ENCODE peak calls at places on chromosomes 7 and 10, in seven cellular contexts. I is cardiac muscle cell; N is sigmoid colon; A is thoracic aorta; T is left ventricle myocardium inferior; S is CD8-positive, alpha-beta T cell; K is prostate gland. D is an unnamed sample.
A peak's percentile ranks its signal among the peaks of the same experiment; 100 is the strongest.

GRCh38 chr10:80537705-80538480 is at the start of gene SH2D4B:
- DNase-seq in I (no peak), N (peak; percentile 55), A (no peak), T (no peak), S (no peak), K (no peak), D (no peak)

GRCh38 chr10:88028072-88028471 is 164.6 kb downstream of the PTEN start:
- DNase-seq in I (no peak), N (no peak), A (no peak), T (no peak), S (no peak), K (no peak), D (no peak)

GRCh38 chr7:149005427-149006344 is 22.6 kb downstream of the PDIA4 start:
- DNase-seq in I (peak; percentile 76), N (peak; percentile 92), A (no peak), T (peak; percentile 86), S (peak; percentile 91), K (peak; percentile 75), D (peak; percentile 80)

GRCh38 chr7:114087674-114088539 is 169.1 kb upstream of the PPP1R3A start:
- DNase-seq in I (no peak), N (peak; percentile 64), A (no peak), T (no peak), S (no peak), K (peak; percentile 16), D (no peak)

GRCh38 chr7:20816389-20816959 is 29.8 kb upstream of the SP8 start:
- DNase-seq in I (no peak), N (no peak), A (no peak), T (no peak), S (no peak), K (no peak), D (no peak)

GRCh38 chr7:32142649-32143048 is 72.4 kb upstream of the PDE1C start:
- DNase-seq in I (peak; percentile 34), N (no peak), A (no peak), T (no peak), S (no peak), K (no peak), D (no peak)

GRCh38 chr10:6504296-6504695 is 75.8 kb downstream of the PRKCQ start:
- DNase-seq in I (no peak), N (no peak), A (no peak), T (no peak), S (no peak), K (no peak), D (no peak)

GRCh38 chr7:7808626-7809025 is 90.2 kb upstream of the RPA3 start:
- DNase-seq in I (no peak), N (no peak), A (no peak), T (no peak), S (no peak), K (no peak), D (no peak)

GRCh38 chr7:129258649-129259389 is 34.0 kb downstream of the AHCYL2 start:
- DNase-seq in I (no peak), N (no peak), A (no peak), T (no peak), S (no peak), K (no peak), D (no peak)

GRCh38 chr10:110003524-110003885 is 4.3 kb upstream of the ADD3 start:
- DNase-seq in I (no peak), N (no peak), A (no peak), T (no peak), S (no peak), K (peak; percentile 16), D (no peak)

GRCh38 chr10:70498970-70499828 is 20.6 kb downstream of the PALD1 start:
- DNase-seq in I (no peak), N (no peak), A (no peak), T (no peak), S (no peak), K (no peak), D (no peak)

GRCh38 chr7:30476401-30477145 is 2.0 kb downstream of the NOD1 start:
- DNase-seq in I (peak; percentile 58), N (peak; percentile 54), A (no peak), T (no peak), S (no peak), K (peak; percentile 59), D (no peak)

GRCh38 chr7:151088856-151089699 is 2.8 kb downstream of the AGAP3 start:
- DNase-seq in I (peak; percentile 57), N (peak; percentile 93), A (no peak), T (peak; percentile 69), S (no peak), K (peak; percentile 74), D (no peak)

GRCh38 chr7:36066021-36066664 is 86.9 kb upstream of the EEPD1 start:
- DNase-seq in I (no peak), N (peak; percentile 13), A (no peak), T (no peak), S (no peak), K (no peak), D (no peak)

GRCh38 chr7:140036224-140036651 is 26.5 kb downstream of the PARP12 start:
- DNase-seq in I (no peak), N (no peak), A (no peak), T (no peak), S (no peak), K (no peak), D (no peak)

GRCh38 chr7:4174451-4174850 is 507.6 kb upstream of the FOXK1 start:
- DNase-seq in I (no peak), N (no peak), A (no peak), T (no peak), S (no peak), K (no peak), D (no peak)

GRCh38 chr10:101995451-101996063 is 60.4 kb downstream of the ARMH3 start:
- DNase-seq in I (peak; percentile 68), N (no peak), A (no peak), T (no peak), S (no peak), K (no peak), D (no peak)

GRCh38 chr7:103632005-103632639 is 186.1 kb upstream of the SLC26A5 start:
- DNase-seq in I (peak; percentile 37), N (no peak), A (no peak), T (no peak), S (no peak), K (no peak), D (no peak)

GRCh38 chr7:103626776-103627175 is 180.8 kb upstream of the SLC26A5 start:
- DNase-seq in I (no peak), N (no peak), A (no peak), T (no peak), S (no peak), K (no peak), D (no peak)

GRCh38 chr7:103632972-103633371 is 187.0 kb upstream of the SLC26A5 start:
- DNase-seq in I (peak; percentile 43), N (no peak), A (no peak), T (no peak), S (no peak), K (no peak), D (no peak)

GRCh38 chr7:103628742-103629141 is 182.7 kb upstream of the SLC26A5 start:
- DNase-seq in I (no peak), N (no peak), A (no peak), T (no peak), S (no peak), K (no peak), D (no peak)

GRCh38 chr7:103630318-103630717 is 184.3 kb upstream of the SLC26A5 start:
- DNase-seq in I (no peak), N (no peak), A (no peak), T (no peak), S (no peak), K (no peak), D (no peak)
- TF ChIP-seq CTCF in I (no peak), N (no peak), A (no peak), T (no peak), S (no peak), K (no peak), D (no peak)

DNA sequence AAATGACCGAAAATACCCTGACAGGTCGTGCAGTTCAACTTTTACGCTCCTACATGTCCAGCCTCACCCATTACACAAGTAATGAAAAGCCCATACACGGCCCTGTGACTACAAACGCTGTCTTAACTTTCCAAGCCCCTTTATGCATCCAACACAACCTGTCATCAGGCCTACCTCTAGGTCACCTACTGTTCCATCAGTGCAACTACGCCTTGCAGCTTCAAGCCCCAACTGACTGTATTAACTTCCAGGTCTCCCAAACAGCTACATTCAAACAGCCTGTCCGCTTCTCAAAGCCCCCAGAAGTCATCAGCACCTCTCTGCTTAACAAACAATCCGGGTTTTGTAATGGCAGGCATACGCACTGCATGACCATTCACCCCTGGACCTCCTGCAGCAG is 19.2 kb downstream of the ZNF107 start:
- DNase-seq in I (no peak), N (no peak), A (no peak), T (no peak), S (no peak), K (no peak), D (no peak)
- TF ChIP-seq CTCF in I (no peak), N (no peak), A (no peak), T (no peak), S (no peak), K (no peak), D (no peak)

DNA sequence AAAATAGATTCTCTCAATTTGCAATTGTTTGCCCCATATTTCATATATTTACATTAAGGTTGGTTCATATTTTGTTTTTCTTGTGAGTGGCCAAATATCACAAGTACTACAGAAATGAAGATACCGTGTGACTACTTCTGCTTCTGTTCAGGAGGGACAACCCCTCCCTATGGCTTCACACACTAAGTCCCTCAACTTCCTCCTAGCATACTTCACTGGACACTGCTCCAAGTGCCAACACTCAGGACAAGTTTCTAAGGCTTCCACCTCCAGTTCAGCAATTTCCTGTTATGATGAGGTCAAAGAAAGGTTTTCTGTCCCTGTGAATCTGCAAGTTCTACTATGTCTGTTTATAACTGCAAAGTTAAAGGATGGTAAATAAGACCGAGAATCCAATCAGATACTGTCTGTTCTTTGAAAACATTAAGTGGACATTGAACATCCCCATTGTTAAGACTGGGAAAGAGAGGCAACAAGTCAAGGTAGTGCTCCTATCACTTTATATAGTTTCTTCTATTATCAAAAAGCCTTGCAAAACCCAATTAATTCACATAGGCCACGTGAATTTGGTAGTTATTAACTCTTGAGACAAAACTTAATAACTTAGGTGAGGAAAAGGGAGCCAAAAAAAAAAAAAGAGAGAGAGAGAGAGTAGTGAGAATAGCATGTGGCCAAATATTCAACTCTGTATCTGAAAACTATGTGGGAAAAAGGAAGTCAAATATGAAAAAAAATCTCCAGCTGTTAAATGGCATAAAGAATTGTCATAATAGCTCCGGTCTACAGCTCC is 81.3 kb upstream of the DKK1 start:
- DNase-seq in I (peak; percentile 29), N (no peak), A (no peak), T (no peak), S (no peak), K (no peak), D (no peak)
- TF ChIP-seq CTCF in I (no peak), N (no peak), A (no peak), T (no peak), S (no peak), K (no peak), D (no peak)

GRCh38 chr7:23462846-23463245 is 7.4 kb downstream of the IGF2BP3 start:
- DNase-seq in I (peak; percentile 64), N (no peak), A (no peak), T (no peak), S (no peak), K (no peak), D (no peak)
- TF ChIP-seq CTCF in I (peak; percentile 38), N (no peak), A (no peak), T (peak; percentile 56), S (no peak), K (peak; percentile 34), D (no peak)

D was measured in natural killer cell.